ENCODE peak calls at places on chromosomes 13 and 19, in five cellular contexts. Z is substantia nigra, A is activated T-helper 1 cell treated with Interleukin-2 at 50 U/mL for 16 hours, V is SIG-M5, H is fibroblast of mammary gland. P is an unnamed sample.

GRCh38 chr19:49744946-49745381 is 18.1 kb downstream of the TSKS start:
- DNase-seq in V (no peak), H (no peak), A (no peak), Z (no peak), P (no peak)

GRCh38 chr13:36713842-36714241 is 40.0 kb downstream of the SERTM1 start:
- DNase-seq in Z (no peak), H (peak), V (no peak), A (no peak), P (no peak)

GRCh38 chr13:92573467-92574057 is 653.0 kb upstream of the GPC6 start:
- DNase-seq in Z (no peak), A (no peak), V (no peak), H (peak), P (no peak)

GRCh38 chr13:99227909-99228688 is 27.4 kb downstream of the UBAC2 start:
- DNase-seq in A (no peak), Z (no peak), V (peak), H (no peak), P (no peak)

GRCh38 chr13:42215578-42216421 is 56.2 kb upstream of the AKAP11 start:
- DNase-seq in V (no peak), Z (no peak), H (peak), A (no peak), P (no peak)

GRCh38 chr19:8609210-8610040 is 1.1 kb downstream of the ADAMTS10 start:
- DNase-seq in V (no peak), A (no peak), Z (no peak), H (peak), P (no peak)

GRCh38 chr13:19069684-19070397 is 111.8 kb downstream of the TUBA3C start:
- DNase-seq in A (no peak), V (no peak), H (no peak), Z (no peak), P (no peak)

GRCh38 chr13:89749888-89750287 is 1597.6 kb upstream of the MIR17HG start:
- DNase-seq in V (no peak), A (no peak), Z (no peak), H (no peak), P (no peak)

GRCh38 chr19:6861683-6862286 is 25.6 kb upstream of the ADGRE1 start:
- DNase-seq in V (no peak), A (no peak), Z (no peak), H (no peak), P (peak)

GRCh38 chr19:19064098-19064722 is 416 bp downstream of the SLC25A42 start:
- DNase-seq in H (peak), V (no peak), A (no peak), Z (no peak), P (no peak)

GRCh38 chr13:101449971-101450748 is 2.3 kb upstream of the ITGBL1 start:
- DNase-seq in A (no peak), H (peak), V (no peak), Z (no peak), P (no peak)

GRCh38 chr13:45292176-45292575 is 48.8 kb downstream of the TPT1 start:
- DNase-seq in Z (no peak), H (no peak), A (no peak), V (no peak), P (no peak)

GRCh38 chr13:24557121-24557520 is 44.5 kb upstream of the PARP4 start:
- DNase-seq in Z (no peak), A (no peak), H (peak), V (no peak), P (no peak)

GRCh38 chr19:39550197-39550596 is 10.2 kb upstream of the EID2 start:
- DNase-seq in H (no peak), A (no peak), Z (no peak), V (no peak), P (no peak)

GRCh38 chr19:51064534-51065220 is at the start of gene KLK13:
- DNase-seq in V (no peak), H (peak), Z (no peak), A (no peak), P (no peak)

GRCh38 chr13:73767747-73768315 is 366.4 kb downstream of the KLF12 start:
- DNase-seq in H (no peak), V (no peak), A (no peak), Z (no peak), P (peak)

GRCh38 chr19:12675377-12675776 is 6.3 kb downstream of the DHPS start:
- DNase-seq in H (no peak), A (no peak), V (no peak), Z (no peak), P (no peak)

GRCh38 chr13:83503424-83503823 is 378.9 kb downstream of the SLITRK1 start:
- DNase-seq in Z (no peak), A (no peak), V (no peak), H (peak), P (no peak)

GRCh38 chr19:35204799-35205732 is 23.5 kb downstream of the FAM187B start:
- DNase-seq in V (peak), A (no peak), Z (no peak), H (no peak), P (no peak)

GRCh38 chr19:45113628-45114027 is 20.6 kb downstream of the PPP1R37 start:
- DNase-seq in A (no peak), H (no peak), V (no peak), Z (no peak), P (no peak)

GRCh38 chr13:101554420-101555125 is 102.1 kb downstream of the ITGBL1 start:
- DNase-seq in H (peak), Z (no peak), A (no peak), V (no peak), P (no peak)

GRCh38 chr13:98324105-98324504 is 147.0 kb upstream of the RNF113B start:
- DNase-seq in Z (no peak), V (no peak), A (no peak), H (peak), P (no peak)

GRCh38 chr13:49681837-49682236 is 9.4 kb downstream of the EBPL start:
- DNase-seq in Z (no peak), V (no peak), H (peak), A (no peak), P (no peak)

GRCh38 chr13:92767468-92767867 is 459.1 kb upstream of the GPC6 start:
- DNase-seq in A (no peak), H (no peak), V (no peak), Z (no peak), P (no peak)

GRCh38 chr19:20078696-20079095 is 896 bp downstream of the ZNF90 start:
- DNase-seq in A (no peak), H (peak), Z (no peak), V (no peak), P (no peak)

GRCh38 chr13:92950771-92951170 is 275.8 kb upstream of the GPC6 start:
- DNase-seq in V (no peak), H (no peak), Z (no peak), A (no peak), P (no peak)

GRCh38 chr19:16566161-16566560 is 6.1 kb downstream of the SLC35E1 start:
- DNase-seq in Z (no peak), A (peak), H (no peak), V (no peak), P (peak)

GRCh38 chr13:90444232-90444631 is 903.3 kb upstream of the MIR17HG start:
- DNase-seq in Z (no peak), V (no peak), A (no peak), H (no peak), P (no peak)

GRCh38 chr13:99892189-99892588 is 79.4 kb downstream of the ZIC5 start:
- DNase-seq in H (no peak), Z (no peak), V (no peak), A (no peak), P (no peak)

P was measured in activated gamma-delta T cell treated with Interleukin-2 at 50 U/mL for 16 hours.